ENCODE peak calls at places on chromosomes 4 and X, in eight cellular contexts. One of them, this sample, is unnamed.

GRCh38 chr4:47945930-47946726 is 31.7 kb upstream of the NFXL1 start:
- DNase-seq in fibroblast of lung: no peak
- DNase-seq in right cardiac atrium: no peak
- DNase-seq in aorta: no peak
- DNase-seq in hepatocyte: no peak
- DNase-seq in endothelial cell of umbilical vein: no peak
- DNase-seq in body of pancreas: no peak
- DNase-seq in cardiac muscle cell: no peak
- DNase-seq in this sample: no peak

GRCh38 chr4:61200991-61201526 is 933 bp downstream of the ADGRL3 start:
- DNase-seq in fibroblast of lung: peak; percentile 49
- DNase-seq in right cardiac atrium: peak; percentile 55
- DNase-seq in aorta: peak; percentile 39
- DNase-seq in hepatocyte: peak; percentile 53
- DNase-seq in endothelial cell of umbilical vein: no peak
- DNase-seq in body of pancreas: no peak
- DNase-seq in cardiac muscle cell: peak; percentile 66
- DNase-seq in this sample: no peak

GRCh38 chr4:41866799-41867677 is 68.2 kb upstream of the TMEM33 start:
- DNase-seq in fibroblast of lung: no peak
- DNase-seq in right cardiac atrium: no peak
- DNase-seq in aorta: no peak
- DNase-seq in hepatocyte: no peak
- DNase-seq in endothelial cell of umbilical vein: no peak
- DNase-seq in body of pancreas: no peak
- DNase-seq in cardiac muscle cell: peak; percentile 46
- DNase-seq in this sample: no peak

GRCh38 chr4:89797117-89797516 is 39.8 kb downstream of the SNCA start:
- DNase-seq in fibroblast of lung: peak; percentile 40
- DNase-seq in right cardiac atrium: no peak
- DNase-seq in aorta: no peak
- DNase-seq in hepatocyte: no peak
- DNase-seq in endothelial cell of umbilical vein: peak; percentile 77
- DNase-seq in body of pancreas: no peak
- DNase-seq in cardiac muscle cell: no peak
- DNase-seq in this sample: no peak

GRCh38 chr4:159272341-159273125 is 169.7 kb downstream of the RAPGEF2 start:
- DNase-seq in fibroblast of lung: peak; percentile 23
- DNase-seq in right cardiac atrium: no peak
- DNase-seq in aorta: no peak
- DNase-seq in hepatocyte: no peak
- DNase-seq in endothelial cell of umbilical vein: peak; percentile 60
- DNase-seq in body of pancreas: no peak
- DNase-seq in cardiac muscle cell: no peak
- DNase-seq in this sample: no peak

GRCh38 chr4:41418444-41418843 is 119.5 kb upstream of the LIMCH1 start:
- DNase-seq in fibroblast of lung: peak; percentile 38
- DNase-seq in right cardiac atrium: peak; percentile 90
- DNase-seq in aorta: peak; percentile 73
- DNase-seq in hepatocyte: no peak
- DNase-seq in endothelial cell of umbilical vein: no peak
- DNase-seq in body of pancreas: peak; percentile 38
- DNase-seq in cardiac muscle cell: peak; percentile 7
- DNase-seq in this sample: peak; percentile 47

GRCh38 chrX:29553542-29553941 is 661.8 kb upstream of the MAGEB2 start:
- DNase-seq in fibroblast of lung: no peak
- DNase-seq in right cardiac atrium: no peak
- DNase-seq in aorta: no peak
- DNase-seq in hepatocyte: no peak
- DNase-seq in endothelial cell of umbilical vein: no peak
- DNase-seq in body of pancreas: no peak
- DNase-seq in cardiac muscle cell: no peak
- DNase-seq in this sample: no peak

GRCh38 chr4:15233626-15234025 is 194.2 kb upstream of the C1QTNF7 start:
- DNase-seq in fibroblast of lung: no peak
- DNase-seq in right cardiac atrium: no peak
- DNase-seq in aorta: no peak
- DNase-seq in hepatocyte: no peak
- DNase-seq in endothelial cell of umbilical vein: no peak
- DNase-seq in body of pancreas: no peak
- DNase-seq in cardiac muscle cell: no peak
- DNase-seq in this sample: no peak

GRCh38 chrX:9141496-9141895 is 107.6 kb upstream of the FAM9B start:
- DNase-seq in fibroblast of lung: peak; percentile 34
- DNase-seq in right cardiac atrium: no peak
- DNase-seq in aorta: no peak
- DNase-seq in hepatocyte: no peak
- DNase-seq in endothelial cell of umbilical vein: no peak
- DNase-seq in body of pancreas: no peak
- DNase-seq in cardiac muscle cell: no peak
- DNase-seq in this sample: no peak

GRCh38 chr4:43339435-43339834 is 446.9 kb downstream of the GRXCR1 start:
- DNase-seq in fibroblast of lung: peak; percentile 71
- DNase-seq in right cardiac atrium: no peak
- DNase-seq in aorta: no peak
- DNase-seq in hepatocyte: no peak
- DNase-seq in endothelial cell of umbilical vein: no peak
- DNase-seq in body of pancreas: no peak
- DNase-seq in cardiac muscle cell: no peak
- DNase-seq in this sample: no peak

GRCh38 chr4:140267576-140267975 is 105.9 kb upstream of the SCOC start:
- DNase-seq in fibroblast of lung: no peak
- DNase-seq in right cardiac atrium: no peak
- DNase-seq in aorta: no peak
- DNase-seq in hepatocyte: peak; percentile 7
- DNase-seq in endothelial cell of umbilical vein: peak; percentile 51
- DNase-seq in body of pancreas: no peak
- DNase-seq in cardiac muscle cell: no peak
- DNase-seq in this sample: no peak

GRCh38 chr4:181550381-181550780 is 692.8 kb upstream of the TENM3 start:
- DNase-seq in fibroblast of lung: no peak
- DNase-seq in right cardiac atrium: no peak
- DNase-seq in aorta: no peak
- DNase-seq in hepatocyte: no peak
- DNase-seq in endothelial cell of umbilical vein: no peak
- DNase-seq in body of pancreas: no peak
- DNase-seq in cardiac muscle cell: no peak
- DNase-seq in this sample: no peak

GRCh38 chr4:151717909-151718613 is 42.7 kb downstream of the GATB start:
- DNase-seq in fibroblast of lung: no peak
- DNase-seq in right cardiac atrium: no peak
- DNase-seq in aorta: no peak
- DNase-seq in hepatocyte: no peak
- DNase-seq in endothelial cell of umbilical vein: no peak
- DNase-seq in body of pancreas: no peak
- DNase-seq in cardiac muscle cell: no peak
- DNase-seq in this sample: no peak

GRCh38 chrX:102659790-102660757 is 8.8 kb downstream of the GPRASP1 start:
- DNase-seq in fibroblast of lung: peak; percentile 77
- DNase-seq in right cardiac atrium: peak; percentile 94
- DNase-seq in aorta: peak; percentile 92
- DNase-seq in hepatocyte: peak; percentile 84
- DNase-seq in endothelial cell of umbilical vein: peak; percentile 74
- DNase-seq in body of pancreas: peak; percentile 87
- DNase-seq in cardiac muscle cell: peak; percentile 79
- DNase-seq in this sample: peak; percentile 85

GRCh38 chr4:35252071-35252470 is 992.2 kb downstream of the ARAP2 start:
- DNase-seq in fibroblast of lung: no peak
- DNase-seq in right cardiac atrium: no peak
- DNase-seq in aorta: no peak
- DNase-seq in hepatocyte: no peak
- DNase-seq in endothelial cell of umbilical vein: no peak
- DNase-seq in body of pancreas: no peak
- DNase-seq in cardiac muscle cell: no peak
- DNase-seq in this sample: no peak

GRCh38 chr4:185011408-185011807 is 6.9 kb upstream of the HELT start:
- DNase-seq in fibroblast of lung: no peak
- DNase-seq in right cardiac atrium: no peak
- DNase-seq in aorta: no peak
- DNase-seq in hepatocyte: peak; percentile 43
- DNase-seq in endothelial cell of umbilical vein: no peak
- DNase-seq in body of pancreas: no peak
- DNase-seq in cardiac muscle cell: peak; percentile 58
- DNase-seq in this sample: no peak

GRCh38 chrX:12955882-12956703 is 18.8 kb upstream of the TMSB4X start:
- DNase-seq in fibroblast of lung: peak; percentile 81
- DNase-seq in right cardiac atrium: peak; percentile 84
- DNase-seq in aorta: peak; percentile 79
- DNase-seq in hepatocyte: peak; percentile 60
- DNase-seq in endothelial cell of umbilical vein: peak; percentile 78
- DNase-seq in body of pancreas: no peak
- DNase-seq in cardiac muscle cell: no peak
- DNase-seq in this sample: no peak

GRCh38 chr4:150961566-150961965 is 53.5 kb downstream of the LRBA start:
- DNase-seq in fibroblast of lung: no peak
- DNase-seq in right cardiac atrium: no peak
- DNase-seq in aorta: no peak
- DNase-seq in hepatocyte: no peak
- DNase-seq in endothelial cell of umbilical vein: peak; percentile 60
- DNase-seq in body of pancreas: no peak
- DNase-seq in cardiac muscle cell: no peak
- DNase-seq in this sample: no peak

GRCh38 chr4:64890131-64890710 is 481.0 kb upstream of the TECRL start:
- DNase-seq in fibroblast of lung: no peak
- DNase-seq in right cardiac atrium: no peak
- DNase-seq in aorta: no peak
- DNase-seq in hepatocyte: no peak
- DNase-seq in endothelial cell of umbilical vein: no peak
- DNase-seq in body of pancreas: no peak
- DNase-seq in cardiac muscle cell: no peak
- DNase-seq in this sample: no peak

GRCh38 chr4:102358128-102358527 is 12.8 kb upstream of the SLC39A8 start:
- DNase-seq in fibroblast of lung: no peak
- DNase-seq in right cardiac atrium: no peak
- DNase-seq in aorta: no peak
- DNase-seq in hepatocyte: no peak
- DNase-seq in endothelial cell of umbilical vein: no peak
- DNase-seq in body of pancreas: no peak
- DNase-seq in cardiac muscle cell: no peak
- DNase-seq in this sample: no peak

GRCh38 chrX:118459494-118459893 is 36.1 kb upstream of the DOCK11 start:
- DNase-seq in fibroblast of lung: peak; percentile 66
- DNase-seq in right cardiac atrium: no peak
- DNase-seq in aorta: no peak
- DNase-seq in hepatocyte: peak; percentile 24
- DNase-seq in endothelial cell of umbilical vein: peak; percentile 12
- DNase-seq in body of pancreas: no peak
- DNase-seq in cardiac muscle cell: peak; percentile 16
- DNase-seq in this sample: no peak

GRCh38 chrX:110504947-110505346 is 146.3 kb downstream of the RTL9 start:
- DNase-seq in fibroblast of lung: no peak
- DNase-seq in right cardiac atrium: no peak
- DNase-seq in aorta: no peak
- DNase-seq in hepatocyte: no peak
- DNase-seq in endothelial cell of umbilical vein: no peak
- DNase-seq in body of pancreas: no peak
- DNase-seq in cardiac muscle cell: no peak
- DNase-seq in this sample: no peak

GRCh38 chrX:110511238-110511637 is 152.6 kb downstream of the RTL9 start:
- DNase-seq in fibroblast of lung: no peak
- DNase-seq in right cardiac atrium: no peak
- DNase-seq in aorta: no peak
- DNase-seq in hepatocyte: no peak
- DNase-seq in endothelial cell of umbilical vein: no peak
- DNase-seq in body of pancreas: no peak
- DNase-seq in cardiac muscle cell: no peak
- DNase-seq in this sample: no peak

GRCh38 chrX:110514498-110514897 is 155.8 kb downstream of the RTL9 start:
- DNase-seq in fibroblast of lung: no peak
- DNase-seq in right cardiac atrium: no peak
- DNase-seq in aorta: no peak
- DNase-seq in hepatocyte: no peak
- DNase-seq in endothelial cell of umbilical vein: no peak
- DNase-seq in body of pancreas: no peak
- DNase-seq in cardiac muscle cell: no peak
- DNase-seq in this sample: no peak

GRCh38 chrX:110512341-110512740 is 153.7 kb downstream of the RTL9 start:
- DNase-seq in fibroblast of lung: no peak
- DNase-seq in right cardiac atrium: no peak
- DNase-seq in aorta: no peak
- DNase-seq in hepatocyte: no peak
- DNase-seq in endothelial cell of umbilical vein: no peak
- DNase-seq in body of pancreas: no peak
- DNase-seq in cardiac muscle cell: no peak
- DNase-seq in this sample: no peak

GRCh38 chrX:110509778-110510510 is 151.3 kb downstream of the RTL9 start:
- DNase-seq in fibroblast of lung: no peak
- DNase-seq in right cardiac atrium: no peak
- DNase-seq in aorta: no peak
- DNase-seq in hepatocyte: no peak
- DNase-seq in endothelial cell of umbilical vein: no peak
- DNase-seq in body of pancreas: no peak
- DNase-seq in cardiac muscle cell: peak; percentile 14
- DNase-seq in this sample: no peak
- H3K27ac ChIP-seq in fibroblast of lung: no peak overlapping the region
- H3K27ac ChIP-seq in right cardiac atrium: no peak overlapping the region
- H3K27ac ChIP-seq in aorta: no peak overlapping the region
- H3K27ac ChIP-seq in hepatocyte: no peak overlapping the region
- H3K27ac ChIP-seq in endothelial cell of umbilical vein: no peak overlapping the region
- H3K27ac ChIP-seq in body of pancreas: no peak overlapping the region
- H3K27ac ChIP-seq in cardiac muscle cell: no peak overlapping the region
- H3K27ac ChIP-seq in this sample: no peak overlapping the region

GRCh38 chr4:76458829-76459228 is 23.8 kb downstream of the SHROOM3 start:
- DNase-seq in fibroblast of lung: no peak
- DNase-seq in right cardiac atrium: peak; percentile 46
- DNase-seq in aorta: no peak
- DNase-seq in hepatocyte: no peak
- DNase-seq in endothelial cell of umbilical vein: no peak
- DNase-seq in body of pancreas: no peak
- DNase-seq in cardiac muscle cell: peak; percentile 2
- DNase-seq in this sample: no peak
- H3K4me3 ChIP-seq in fibroblast of lung: no peak overlapping the region
- H3K4me3 ChIP-seq in right cardiac atrium: no peak overlapping the region
- H3K4me3 ChIP-seq in aorta: peak overlapping the region; percentile 8
- H3K4me3 ChIP-seq in hepatocyte: no peak overlapping the region
- H3K4me3 ChIP-seq in endothelial cell of umbilical vein: no peak overlapping the region
- H3K4me3 ChIP-seq in body of pancreas: no peak overlapping the region
- H3K4me3 ChIP-seq in cardiac muscle cell: no peak overlapping the region
- H3K4me3 ChIP-seq in this sample: no peak overlapping the region

DNA sequence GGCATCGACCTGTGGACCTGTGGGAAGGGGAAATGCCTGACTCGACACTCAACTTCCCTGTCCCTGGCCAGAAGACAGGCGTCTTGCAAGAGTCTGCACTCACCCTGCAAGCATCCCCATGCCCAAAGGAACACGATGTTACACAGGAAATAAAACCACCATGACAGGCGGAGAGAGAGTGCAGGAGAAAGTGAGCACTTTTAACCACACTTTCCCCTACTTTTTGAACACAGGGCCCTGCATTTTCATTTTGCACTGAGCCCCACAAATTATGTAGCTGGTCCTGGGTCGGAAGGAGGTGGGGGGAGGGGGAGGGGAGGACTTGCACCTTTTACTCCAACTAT is 13.8 kb upstream of the MAN2B2 start:
- DNase-seq in fibroblast of lung: peak; percentile 21
- DNase-seq in right cardiac atrium: no peak
- DNase-seq in aorta: no peak
- DNase-seq in hepatocyte: no peak
- DNase-seq in endothelial cell of umbilical vein: no peak
- DNase-seq in body of pancreas: no peak
- DNase-seq in cardiac muscle cell: no peak
- DNase-seq in this sample: no peak
- H3K27me3 ChIP-seq in fibroblast of lung: peaks cover 42% of the 10 kb centered on the region
- H3K27me3 ChIP-seq in right cardiac atrium: no peaks in the 10 kb centered on the region
- H3K27me3 ChIP-seq in aorta: no peaks in the 10 kb centered on the region
- H3K27me3 ChIP-seq in hepatocyte: peaks cover 88% of the 10 kb centered on the region
- H3K27me3 ChIP-seq in endothelial cell of umbilical vein: peaks cover 37% of the 10 kb centered on the region
- H3K27me3 ChIP-seq in body of pancreas: peaks cover 10% of the 10 kb centered on the region
- H3K27me3 ChIP-seq in cardiac muscle cell: peaks cover 100% of the 10 kb centered on the region
- H3K27me3 ChIP-seq in this sample: peaks cover 6% of the 10 kb centered on the region

GRCh38 chr4:166941629-166942028 is 292.7 kb downstream of the SPOCK3 start:
- DNase-seq in fibroblast of lung: no peak
- DNase-seq in right cardiac atrium: no peak
- DNase-seq in aorta: no peak
- DNase-seq in hepatocyte: no peak
- DNase-seq in endothelial cell of umbilical vein: no peak
- DNase-seq in body of pancreas: no peak
- DNase-seq in cardiac muscle cell: no peak
- DNase-seq in this sample: no peak
- H3K27ac ChIP-seq in fibroblast of lung: no peak overlapping the region
- H3K27ac ChIP-seq in right cardiac atrium: no peak overlapping the region
- H3K27ac ChIP-seq in aorta: no peak overlapping the region
- H3K27ac ChIP-seq in hepatocyte: no peak overlapping the region
- H3K27ac ChIP-seq in endothelial cell of umbilical vein: no peak overlapping the region
- H3K27ac ChIP-seq in body of pancreas: no peak overlapping the region
- H3K27ac ChIP-seq in cardiac muscle cell: no peak overlapping the region
- H3K27ac ChIP-seq in this sample: no peak overlapping the region